ENCODE peak calls at places on chromosomes 13 and 19, in six cellular contexts. P, D, I, J, S and F are unnamed samples.

GRCh38 chr19:6740589-6741348 is 1.3 kb downstream of the TRIP10 start:
- DNase-seq in I (no peak), D (peak), S (peak), J (peak), P (peak), F (peak)

GRCh38 chr19:34044011-34044410 is 128.3 kb upstream of the LSM14A start:
- DNase-seq in J (no peak), D (no peak), I (no peak), S (peak), P (no peak), F (no peak)

GRCh38 chr13:79393564-79394249 is 12.3 kb downstream of the RBM26 start:
- DNase-seq in J (no peak), S (peak), I (no peak), D (no peak), P (no peak), F (no peak)

GRCh38 chr19:29622191-29623070 is 16.3 kb downstream of the POP4 start:
- DNase-seq in P (no peak), J (peak), S (peak), D (no peak), I (no peak), F (peak)

GRCh38 chr19:50648659-50649058 is 586 bp upstream of the C19orf81 start:
- DNase-seq in S (no peak), D (no peak), J (no peak), P (no peak), I (no peak), F (no peak)

GRCh38 chr19:38304866-38305429 is 897 bp downstream of the C19orf33 start:
- DNase-seq in J (no peak), S (peak), I (peak), D (peak), P (no peak), F (peak)

GRCh38 chr13:20728579-20729300 is 25.2 kb downstream of the IL17D start:
- DNase-seq in D (no peak), P (no peak), J (no peak), I (no peak), S (no peak), F (no peak)

GRCh38 chr13:62280590-62280989 is 864.9 kb upstream of the PCDH20 start:
- DNase-seq in I (no peak), P (no peak), D (no peak), J (no peak), S (no peak), F (no peak)

GRCh38 chr19:13103961-13104847 is 1.5 kb upstream of the LYL1 start:
- DNase-seq in I (peak), P (no peak), D (no peak), S (peak), J (no peak), F (peak)

GRCh38 chr13:35716186-35716585 is 239.7 kb upstream of the MAB21L1 start:
- DNase-seq in P (peak), I (no peak), J (no peak), D (no peak), S (peak), F (no peak)

GRCh38 chr19:46633130-46633529 is 2.9 kb downstream of the GNG8 start:
- DNase-seq in D (no peak), S (no peak), I (no peak), P (no peak), J (no peak), F (no peak)

GRCh38 chr13:51731759-51732158 is 72.2 kb downstream of the DHRS12 start:
- DNase-seq in D (no peak), I (no peak), J (peak), P (peak), S (no peak), F (no peak)

GRCh38 chr19:54339646-54340358 is 840 bp upstream of the LILRA4 start:
- DNase-seq in J (no peak), I (no peak), D (no peak), S (no peak), P (no peak), F (no peak)

GRCh38 chr13:30865131-30866009 is 40.7 kb upstream of the MEDAG start:
- DNase-seq in P (peak), S (peak), D (peak), I (peak), J (peak), F (peak)

GRCh38 chr19:2488942-2489731 is 13.2 kb downstream of the GADD45B start:
- DNase-seq in J (peak), P (no peak), D (no peak), S (peak), I (peak), F (no peak)

GRCh38 chr19:5953034-5953589 is 24.8 kb downstream of the RANBP3 start:
- DNase-seq in I (no peak), J (peak), S (no peak), P (peak), D (no peak), F (no peak)

GRCh38 chr13:49046534-49046933 is 70.8 kb downstream of the FNDC3A start:
- DNase-seq in I (no peak), P (peak), D (no peak), J (no peak), S (peak), F (no peak)

GRCh38 chr13:29849071-29849541 is 1.3 kb downstream of the UBL3 start:
- DNase-seq in I (no peak), D (no peak), S (peak), P (peak), J (peak), F (no peak)

DNA sequence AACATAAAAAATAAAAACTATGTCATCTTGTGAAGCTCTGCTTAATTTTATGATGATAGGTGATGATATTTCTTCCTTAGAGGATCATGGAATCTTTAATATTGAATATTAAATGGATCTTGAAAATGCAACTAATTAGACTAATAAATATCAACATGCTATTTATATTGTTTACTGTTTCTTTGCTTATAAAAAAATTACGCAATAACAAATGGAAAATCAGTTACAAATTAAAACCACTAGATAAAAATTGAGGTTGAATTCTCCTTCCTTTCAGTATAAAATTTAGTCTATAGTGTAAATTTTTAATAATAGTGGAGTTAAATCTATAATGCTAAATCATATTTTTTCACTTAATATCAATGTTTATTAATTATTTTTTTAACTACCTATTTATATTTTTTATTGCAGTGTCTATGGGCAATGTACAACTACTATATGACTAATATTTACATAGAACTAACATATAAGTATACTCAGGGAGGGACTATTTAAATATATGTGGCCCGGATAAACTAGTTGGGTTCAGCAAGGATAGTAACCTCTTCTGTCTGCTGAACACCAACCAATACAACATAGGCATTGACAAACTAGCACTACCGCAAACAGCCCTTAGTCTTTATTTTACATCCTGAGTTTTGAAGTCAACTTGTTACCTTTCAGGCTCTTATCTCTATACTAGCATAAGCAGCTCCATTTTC is 628.0 kb downstream of the EFNB2 start:
- DNase-seq in S (no peak), P (no peak), J (no peak), D (no peak), I (no peak), F (no peak)
- H3K14ac ChIP-seq in S (no peak), P (no peak), J (no peak), D (no peak), I (no peak), F (no peak)

GRCh38 chr13:75633285-75633684 is 2.8 kb upstream of the LMO7 start:
- DNase-seq in I (no peak), P (peak), D (no peak), S (no peak), J (peak), F (no peak)
- H3K9ac ChIP-seq in I (no peak), P (no peak), D (no peak), S (no peak), J (peak), F (no peak)

GRCh38 chr13:113445791-113446487 is 7.3 kb downstream of the ADPRHL1 start:
- DNase-seq in I (no peak), P (no peak), J (no peak), D (no peak), S (no peak), F (no peak)
- H3K18ac ChIP-seq in I (no peak), P (no peak), J (no peak), D (no peak), S (no peak), F (no peak)

DNA sequence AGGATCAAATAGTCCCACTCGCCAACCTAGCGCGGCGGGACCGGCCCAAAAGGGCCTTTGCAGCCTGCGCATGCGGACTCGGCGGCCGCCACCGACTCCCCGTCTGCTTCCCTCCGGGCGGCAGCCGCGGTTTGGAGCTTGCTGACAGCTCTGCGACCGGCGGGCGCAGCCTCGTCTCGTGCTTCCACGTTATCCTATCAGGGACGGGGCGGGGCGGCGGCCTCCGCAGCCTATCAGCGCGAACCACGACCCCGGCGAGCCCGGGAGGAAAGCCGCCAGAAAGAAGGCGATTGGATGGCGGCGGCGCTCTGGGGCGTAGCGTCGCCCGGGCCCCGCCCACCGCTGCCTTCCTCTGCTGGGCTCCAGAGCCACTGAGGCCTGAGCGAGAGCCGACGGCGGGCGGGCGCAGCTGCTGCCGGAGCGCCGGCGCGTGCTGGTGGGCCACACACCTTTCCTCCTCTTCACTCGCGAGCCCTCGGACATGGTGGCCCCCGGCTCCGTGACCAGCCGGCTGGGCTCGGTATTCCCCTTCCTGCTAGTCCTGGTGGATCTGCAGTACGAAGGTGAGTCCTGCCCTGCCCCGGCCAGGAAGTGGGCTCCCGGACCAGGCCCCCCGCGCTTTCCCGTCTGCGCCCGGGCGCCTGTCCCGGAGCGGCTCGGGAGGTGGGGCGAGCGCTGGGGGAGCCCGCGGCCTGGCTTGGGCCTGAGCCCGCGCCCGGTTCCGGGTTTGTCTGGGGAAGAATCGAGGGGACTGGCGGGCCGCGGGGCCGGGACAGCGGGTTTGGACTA is at the start of gene DNAJC3:
- DNase-seq in J (peak), S (peak), I (peak), P (peak), D (peak), F (peak)
- H3K14ac ChIP-seq in J (no peak), S (peak), I (no peak), P (peak), D (peak), F (peak)

GRCh38 chr13:42379241-42379640 is 107.3 kb downstream of the AKAP11 start:
- DNase-seq in P (no peak), D (no peak), I (no peak), J (no peak), S (no peak), F (no peak)

GRCh38 chr13:42377640-42378382 is 105.9 kb downstream of the AKAP11 start:
- DNase-seq in P (no peak), I (no peak), D (no peak), S (no peak), J (peak), F (no peak)

GRCh38 chr13:42380420-42381164 is 108.6 kb downstream of the AKAP11 start:
- DNase-seq in I (no peak), P (no peak), D (no peak), S (no peak), J (no peak), F (no peak)

GRCh38 chr13:42381165-42381425 is 109.1 kb downstream of the AKAP11 start:
- DNase-seq in P (no peak), S (no peak), D (no peak), I (no peak), J (no peak), F (no peak)

DNA sequence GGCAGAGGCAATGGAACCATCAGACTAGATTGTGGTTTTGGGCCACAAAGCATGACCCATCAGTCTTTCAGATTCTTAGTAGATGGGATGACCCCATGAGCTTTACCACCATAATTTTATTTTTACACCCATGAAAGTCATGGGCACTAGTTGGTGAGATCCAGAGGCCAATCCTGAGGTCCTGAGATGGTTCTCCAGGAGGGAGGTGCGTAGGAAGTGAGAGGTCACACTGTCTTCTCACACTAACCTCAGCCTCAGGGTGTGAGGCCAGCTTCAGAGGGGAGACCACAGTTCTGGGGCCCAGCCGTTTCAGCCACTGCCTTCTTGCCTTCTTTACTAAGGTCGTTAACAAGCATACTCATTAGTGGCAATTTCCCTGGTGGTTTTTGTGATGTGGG is 106.4 kb downstream of the AKAP11 start:
- DNase-seq in S (no peak), D (no peak), J (no peak), I (no peak), P (no peak), F (no peak)
- H3K9ac ChIP-seq in S (no peak), D (no peak), J (peak), I (no peak), P (no peak), F (no peak)